ENCODE peak calls at places on chromosomes 12 and 14, in six cellular contexts. P is astrocyte of the cerebellum, A is PC-3, W is H7, L is adrenal gland, Z is dorsolateral prefrontal cortex. M is an unnamed sample.

GRCh38 chr12:124680863-124681778 is 113.7 kb upstream of the NCOR2 start:
- DNase-seq in P (peak; percentile 68), A (peak; percentile 99), W (peak; percentile 86), L (peak; percentile 90), Z (no peak), M (peak; percentile 89)

GRCh38 chr14:70893842-70894237 is 13.4 kb upstream of the PCNX1 start:
- DNase-seq in P (no peak), A (no peak), W (no peak), L (no peak), Z (no peak), M (no peak)

GRCh38 chr12:126819554-126819953 is 1447.4 kb upstream of the TMEM132C start:
- DNase-seq in P (no peak), A (no peak), W (no peak), L (no peak), Z (no peak), M (no peak)

GRCh38 chr14:93891756-93892504 is 35.2 kb upstream of the FAM181A start:
- DNase-seq in P (no peak), A (peak; percentile 7), W (no peak), L (no peak), Z (no peak), M (peak; percentile 3)

GRCh38 chr14:64217318-64217717 is 76.9 kb downstream of the ESR2 start:
- DNase-seq in P (no peak), A (no peak), W (no peak), L (peak; percentile 30), Z (no peak), M (peak; percentile 76)

GRCh38 chr12:62625238-62625637 is 158.6 kb downstream of the MON2 start:
- DNase-seq in P (peak; percentile 42), A (no peak), W (no peak), L (peak; percentile 31), Z (no peak), M (no peak)

GRCh38 chr14:99687284-99688209 is 3.4 kb downstream of the CYP46A1 start:
- DNase-seq in P (no peak), A (peak; percentile 40), W (peak; percentile 90), L (no peak), Z (no peak), M (peak; percentile 25)

GRCh38 chr12:79983969-79984629 is 49.2 kb upstream of the PPP1R12A start:
- DNase-seq in P (no peak), A (peak; percentile 70), W (no peak), L (no peak), Z (no peak), M (peak; percentile 7)

GRCh38 chr12:3933074-3933818 is 60.0 kb upstream of the PARP11 start:
- DNase-seq in P (no peak), A (no peak), W (no peak), L (no peak), Z (no peak), M (no peak)

GRCh38 chr12:109458771-109459208 is 18.3 kb downstream of the KCTD10 start:
- DNase-seq in P (no peak), A (no peak), W (peak; percentile 77), L (no peak), Z (no peak), M (no peak)

GRCh38 chr14:73280903-73281302 is 43.6 kb downstream of the PAPLN start:
- DNase-seq in P (no peak), A (peak; percentile 33), W (no peak), L (no peak), Z (no peak), M (no peak)

GRCh38 chr14:54788701-54789100 is 113.9 kb downstream of the GCH1 start:
- DNase-seq in P (no peak), A (no peak), W (no peak), L (no peak), Z (no peak), M (no peak)

GRCh38 chr12:98896938-98897337 is 251.8 kb downstream of the APAF1 start:
- DNase-seq in P (peak; percentile 31), A (no peak), W (peak; percentile 50), L (no peak), Z (no peak), M (no peak)

GRCh38 chr14:68365228-68365627 is 427.6 kb downstream of the ZFP36L1 start:
- DNase-seq in P (no peak), A (peak; percentile 84), W (no peak), L (no peak), Z (no peak), M (peak; percentile 51)

GRCh38 chr14:92373336-92373735 is 50.4 kb downstream of the SLC24A4 start:
- DNase-seq in P (no peak), A (no peak), W (no peak), L (no peak), Z (no peak), M (no peak)

GRCh38 chr12:121278450-121279375 is 17.8 kb downstream of the CAMKK2 start:
- DNase-seq in P (peak; percentile 16), A (no peak), W (peak; percentile 46), L (peak; percentile 65), Z (no peak), M (no peak)

GRCh38 chr14:99242816-99243795 is 28.9 kb downstream of the BCL11B start:
- DNase-seq in P (no peak), A (no peak), W (no peak), L (no peak), Z (no peak), M (peak; percentile 46)

GRCh38 chr14:71488703-71489141 is 443.5 kb upstream of the RGS6 start:
- DNase-seq in P (peak; percentile 70), A (no peak), W (no peak), L (no peak), Z (no peak), M (no peak)

GRCh38 chr14:75295061-75295461 is 16.4 kb downstream of the FOS start:
- DNase-seq in P (no peak), A (peak; percentile 68), W (peak; percentile 80), L (peak; percentile 78), Z (no peak), M (peak; percentile 59)

GRCh38 chr14:46053221-46053620 is 598.4 kb downstream of the RPL10L start:
- DNase-seq in P (no peak), A (peak; percentile 24), W (no peak), L (no peak), Z (no peak), M (peak; percentile 23)

GRCh38 chr14:46054526-46054925 is 597.1 kb downstream of the RPL10L start:
- DNase-seq in P (peak; percentile 85), A (peak; percentile 81), W (no peak), L (no peak), Z (no peak), M (peak; percentile 66)

GRCh38 chr14:46048127-46048526 is 603.5 kb downstream of the RPL10L start:
- DNase-seq in P (peak; percentile 1), A (peak; percentile 90), W (peak; percentile 2), L (no peak), Z (no peak), M (peak; percentile 19)

GRCh38 chr14:46051801-46052200 is 599.8 kb downstream of the RPL10L start:
- DNase-seq in P (no peak), A (peak; percentile 41), W (no peak), L (no peak), Z (no peak), M (no peak)
- H3K4me3 ChIP-seq in P (no peak overlapping the region), A (no peak overlapping the region), W (no peak overlapping the region), L (no peak overlapping the region), Z (no peak overlapping the region), M (no peak overlapping the region)

GRCh38 chr14:77041837-77042557 is 13.5 kb upstream of the IRF2BPL start:
- DNase-seq in P (peak; percentile 92), A (peak; percentile 94), W (no peak), L (peak; percentile 89), Z (no peak), M (peak; percentile 84)
- H3K4me3 ChIP-seq in P (no peak overlapping the region), A (peak overlapping the region; percentile 59), W (no peak overlapping the region), L (no peak overlapping the region), Z (no peak overlapping the region), M (no peak overlapping the region)

DNA sequence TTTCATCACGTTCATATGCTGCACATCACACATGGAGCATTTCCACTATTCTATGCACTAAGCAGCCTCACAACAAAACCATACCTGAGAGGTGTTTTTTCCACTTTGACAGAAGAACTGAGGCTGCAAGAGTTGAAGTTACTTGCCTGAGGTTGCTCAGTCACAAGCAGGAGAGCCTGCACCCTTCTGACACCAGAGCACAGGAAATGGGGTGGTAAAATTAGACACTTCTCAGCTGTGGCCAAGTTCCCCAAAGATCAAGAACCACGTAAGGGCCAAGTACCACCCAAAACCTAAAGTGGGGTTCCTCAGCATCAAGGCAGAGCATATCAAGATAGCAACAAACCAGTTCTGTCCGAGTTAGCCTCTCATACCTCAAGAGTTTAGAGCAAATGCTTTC is 185.8 kb downstream of the CAPZA3 start:
- DNase-seq in P (no peak), A (no peak), W (no peak), L (no peak), Z (no peak), M (no peak)
- H3K4me3 ChIP-seq in P (no peak overlapping the region), A (no peak overlapping the region), W (no peak overlapping the region), L (no peak overlapping the region), Z (no peak overlapping the region), M (no peak overlapping the region)

GRCh38 chr12:123433615-123434014 is 2.9 kb downstream of the RILPL2 start:
- DNase-seq in P (no peak), A (no peak), W (no peak), L (no peak), Z (no peak), M (no peak)
- H3K4me3 ChIP-seq in P (no peak overlapping the region), A (no peak overlapping the region), W (no peak overlapping the region), L (no peak overlapping the region), Z (peak overlapping the region; percentile 13), M (no peak overlapping the region)

GRCh38 chr12:132926417-132926833 is 29.7 kb downstream of the ZNF605 start:
- DNase-seq in P (no peak), A (no peak), W (no peak), L (no peak), Z (no peak), M (no peak)
- H3K4me3 ChIP-seq in P (no peak overlapping the region), A (no peak overlapping the region), W (no peak overlapping the region), L (peak overlapping the region; percentile 7), Z (no peak overlapping the region), M (no peak overlapping the region)

DNA sequence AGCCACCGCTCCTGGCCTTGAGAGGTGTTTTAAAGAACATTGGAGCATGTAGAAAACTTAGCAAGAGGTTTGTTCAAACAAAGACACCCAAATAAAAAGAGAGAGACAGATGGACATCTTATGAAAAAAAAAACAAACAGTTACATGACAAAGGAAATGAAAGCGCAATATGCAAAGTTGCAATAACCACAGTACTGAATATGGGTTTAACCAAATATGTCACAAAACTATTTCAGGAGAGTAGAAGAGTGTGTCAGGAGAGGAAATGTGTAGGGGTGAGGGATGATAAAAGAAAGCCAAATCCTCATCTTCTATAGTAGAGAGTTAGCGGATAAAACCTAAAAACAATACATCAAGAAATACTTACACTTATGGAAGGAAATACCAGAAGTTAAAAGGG is 98.4 kb downstream of the GTF2A1 start:
- DNase-seq in P (no peak), A (no peak), W (no peak), L (no peak), Z (no peak), M (no peak)
- H3K4me3 ChIP-seq in P (no peak overlapping the region), A (no peak overlapping the region), W (no peak overlapping the region), L (no peak overlapping the region), Z (no peak overlapping the region), M (no peak overlapping the region)

GRCh38 chr12:5967645-5968415 is 22.8 kb upstream of the ANO2 start:
- DNase-seq in P (no peak), A (no peak), W (no peak), L (no peak), Z (no peak), M (no peak)
- H3K4me3 ChIP-seq in P (no peak overlapping the region), A (no peak overlapping the region), W (no peak overlapping the region), L (no peak overlapping the region), Z (no peak overlapping the region), M (no peak overlapping the region)

M was measured in epithelial cell of esophagus.